ENCODE peak calls at places on chromosomes 16 and 17, in four cellular contexts. I is fibroblast of lung, Z is neural crest cell, P is choroid plexus epithelial cell. M is an unnamed sample.

GRCh38 chr16:23432176-23433128 is 20.5 kb downstream of the COG7 start:
- DNase-seq in I (peak; percentile 64), Z (no peak), P (peak; percentile 15), M (peak; percentile 22)

GRCh38 chr16:47320546-47321315 is 140.1 kb downstream of the ITFG1 start:
- DNase-seq in I (peak; percentile 45), Z (no peak), P (no peak), M (no peak)

GRCh38 chr17:31413081-31413799 is 21.8 kb downstream of the RAB11FIP4 start:
- DNase-seq in I (no peak), Z (no peak), P (no peak), M (no peak)

GRCh38 chr17:27562777-27563455 is 68.1 kb upstream of the LGALS9 start:
- DNase-seq in I (peak; percentile 44), Z (no peak), P (no peak), M (no peak)

GRCh38 chr16:8866118-8866883 is 2.5 kb downstream of the CARHSP1 start:
- DNase-seq in I (peak; percentile 31), Z (peak; percentile 57), P (peak; percentile 37), M (peak; percentile 38)

GRCh38 chr17:29115906-29116651 is 64.1 kb downstream of the MYO18A start:
- DNase-seq in I (peak; percentile 55), Z (peak; percentile 29), P (peak; percentile 63), M (peak; percentile 47)

GRCh38 chr16:67805718-67806427 is 487 bp downstream of the RANBP10 start:
- DNase-seq in I (no peak), Z (no peak), P (no peak), M (peak; percentile 13)

GRCh38 chr17:71922439-71922838 is 198.4 kb upstream of the SOX9 start:
- DNase-seq in I (peak; percentile 91), Z (no peak), P (peak; percentile 93), M (no peak)

GRCh38 chr16:61921373-61921772 is 114.9 kb downstream of the CDH8 start:
- DNase-seq in I (no peak), Z (no peak), P (no peak), M (no peak)

GRCh38 chr16:369275-369865 is 968 bp downstream of the MRPL28 start:
- DNase-seq in I (no peak), Z (no peak), P (no peak), M (no peak)

GRCh38 chr17:78376161-78376560 is 2.3 kb upstream of the PGS1 start:
- DNase-seq in I (peak; percentile 79), Z (no peak), P (no peak), M (no peak)

GRCh38 chr17:61519139-61519538 is 66.9 kb downstream of the TBX4 start:
- DNase-seq in I (no peak), Z (no peak), P (no peak), M (no peak)

GRCh38 chr17:79742951-79743476 is 12.3 kb downstream of the ENPP7 start:
- DNase-seq in I (no peak), Z (no peak), P (no peak), M (peak; percentile 21)

GRCh38 chr16:66740533-66740932 is 10.9 kb downstream of the DYNC1LI2 start:
- DNase-seq in I (peak; percentile 34), Z (no peak), P (peak; percentile 52), M (peak; percentile 29)

GRCh38 chr17:82802141-82802540 is 37.7 kb downstream of the ZNF750 start:
- DNase-seq in I (peak; percentile 68), Z (no peak), P (no peak), M (no peak)

GRCh38 chr17:82801377-82801970 is 38.3 kb downstream of the ZNF750 start:
- DNase-seq in I (no peak), Z (no peak), P (no peak), M (no peak)

GRCh38 chr17:82804442-82805191 is 35.2 kb downstream of the ZNF750 start:
- DNase-seq in I (peak; percentile 33), Z (no peak), P (peak; percentile 19), M (no peak)

GRCh38 chr17:82803606-82804005 is 36.2 kb downstream of the ZNF750 start:
- DNase-seq in I (no peak), Z (no peak), P (no peak), M (no peak)

GRCh38 chr17:82803185-82803584 is 36.6 kb downstream of the ZNF750 start:
- DNase-seq in I (no peak), Z (no peak), P (no peak), M (no peak)
- TF ChIP-seq CTCF in I (no peak), Z (no peak), P (no peak), M (no peak)

DNA sequence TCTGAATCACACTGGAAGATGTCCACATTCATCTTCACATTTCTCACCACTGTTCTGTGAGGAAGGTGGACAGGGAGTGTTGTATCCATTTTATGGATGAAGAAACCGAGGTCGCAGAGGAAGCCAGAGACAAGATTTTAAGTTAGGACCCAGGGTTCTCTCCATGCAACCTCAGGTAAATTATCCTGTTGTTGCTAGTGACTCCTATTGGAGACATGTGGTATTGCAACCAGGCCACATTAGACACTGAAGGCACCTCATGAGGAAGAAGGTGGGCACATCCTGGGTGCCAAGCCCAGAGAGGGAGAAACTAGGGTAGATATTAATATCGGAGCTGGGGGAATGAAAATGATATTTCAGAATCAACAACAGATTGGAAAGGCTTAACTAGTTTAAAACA is 8.5 kb upstream of the WNT9B start:
- DNase-seq in I (no peak), Z (no peak), P (no peak), M (no peak)
- TF ChIP-seq CTCF in I (peak; percentile 69), Z (peak; percentile 64), P (peak; percentile 65), M (peak; percentile 88)

GRCh38 chr17:47844230-47844629 is 3.2 kb upstream of the SCRN2 start:
- DNase-seq in I (peak; percentile 63), Z (no peak), P (peak; percentile 91), M (no peak)

GRCh38 chr17:47840742-47841487 is at the start of gene SCRN2:
- DNase-seq in I (peak; percentile 66), Z (peak; percentile 97), P (peak; percentile 75), M (peak; percentile 98)

GRCh38 chr17:47841488-47842308 is 625 bp upstream of the SCRN2 start:
- DNase-seq in I (no peak), Z (no peak), P (no peak), M (no peak)

GRCh38 chr17:47844814-47845453 is 3.9 kb upstream of the SCRN2 start:
- DNase-seq in I (no peak), Z (no peak), P (peak; percentile 65), M (no peak)

DNA sequence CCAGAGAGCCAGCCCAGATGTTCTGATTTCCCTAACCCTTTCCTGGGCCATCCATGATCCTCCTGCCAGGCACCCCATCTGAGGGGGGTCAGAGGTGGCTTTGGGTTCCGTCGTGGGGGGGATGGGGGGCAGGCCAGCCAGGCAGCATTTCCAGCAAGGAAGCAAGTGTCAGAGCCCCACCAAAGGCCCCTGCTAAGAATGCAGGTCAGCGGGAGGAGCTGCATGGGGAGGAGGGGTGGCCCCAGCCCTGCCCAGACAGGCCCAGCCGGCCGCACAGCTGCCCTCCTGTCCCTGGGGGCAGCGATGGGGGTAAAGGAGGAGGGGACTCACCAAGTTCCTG is 2.3 kb upstream of the SCRN2 start:
- DNase-seq in I (no peak), Z (no peak), P (no peak), M (no peak)
- TF ChIP-seq CTCF in I (no peak), Z (no peak), P (no peak), M (no peak)

DNA sequence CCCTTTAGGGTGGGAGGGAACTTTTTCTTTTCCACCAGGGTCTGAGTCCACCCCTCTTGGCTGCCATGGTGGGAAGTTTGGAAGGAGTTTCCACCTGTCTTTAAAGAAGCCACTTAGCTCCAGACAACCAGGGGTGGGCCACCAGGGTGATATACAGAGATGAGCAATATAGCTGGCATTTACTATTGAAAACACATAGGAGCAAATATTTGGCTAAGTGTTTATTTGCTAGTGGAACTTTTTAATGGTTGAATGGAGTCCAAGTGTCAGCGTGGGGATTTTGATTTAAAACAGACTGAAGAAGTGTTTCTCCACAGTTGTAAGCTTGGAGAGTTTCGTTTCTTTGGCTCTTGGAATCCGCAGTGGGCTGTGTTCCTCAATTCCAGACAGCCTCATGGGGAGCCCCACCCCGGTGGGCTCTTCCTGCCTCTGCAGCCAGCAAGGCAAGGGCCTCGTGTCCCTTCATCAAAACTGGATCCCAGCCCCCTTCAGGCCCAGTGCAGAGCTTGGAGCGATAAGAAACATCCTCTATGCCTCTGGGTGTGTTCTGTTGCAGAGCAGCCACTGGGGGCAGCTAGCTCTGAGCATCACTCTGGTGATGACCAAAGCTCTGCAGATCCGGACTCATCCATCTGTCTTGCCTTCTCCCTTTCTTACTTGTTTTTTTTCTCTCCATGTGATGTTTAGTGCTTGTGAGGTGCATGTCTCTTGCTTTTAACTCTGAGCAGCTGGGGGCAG is 36.1 kb downstream of the NOG start:
- DNase-seq in I (peak; percentile 5), Z (peak; percentile 12), P (peak; percentile 44), M (peak; percentile 3)
- TF ChIP-seq CTCF in I (peak; percentile 43), Z (peak; percentile 48), P (peak; percentile 56), M (peak; percentile 13)

DNA sequence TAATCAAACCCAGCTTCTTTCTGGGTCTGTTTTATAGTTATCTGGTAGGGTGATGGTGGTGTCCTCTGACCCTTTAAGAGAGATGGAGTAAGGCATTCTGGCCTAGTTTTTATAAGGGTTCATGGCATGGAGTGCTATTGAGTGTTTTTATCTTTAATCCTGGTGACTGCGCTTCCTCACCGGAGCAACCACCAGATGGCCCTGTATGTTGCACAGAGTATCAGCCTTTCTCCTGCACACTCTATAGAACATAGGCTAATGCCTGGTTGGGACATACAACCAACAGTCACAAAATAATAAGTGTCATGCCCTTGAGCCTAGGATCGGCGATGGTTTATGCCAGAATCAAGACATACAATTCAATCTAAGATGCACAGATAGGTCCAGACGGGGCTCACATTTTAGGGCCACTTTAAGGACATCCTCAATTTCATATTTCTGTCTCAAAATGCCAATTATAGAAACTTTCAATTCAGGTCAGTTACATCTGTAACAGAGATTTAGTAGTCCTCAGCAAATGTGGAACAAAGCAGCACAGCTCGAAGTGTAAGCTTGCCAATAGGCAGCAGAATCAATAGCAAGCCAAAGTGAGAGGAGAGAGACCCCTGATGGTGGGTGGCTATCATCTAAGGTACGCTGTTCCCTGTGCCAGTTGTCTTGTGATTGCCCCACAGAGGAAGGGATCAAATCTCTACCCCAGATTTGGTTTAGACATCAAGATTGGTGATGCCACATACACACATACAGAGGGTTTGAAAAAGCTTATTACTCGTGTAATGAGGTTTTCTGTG is 37.2 kb upstream of the HOXB9 start:
- DNase-seq in I (no peak), Z (no peak), P (no peak), M (no peak)
- TF ChIP-seq CTCF in I (no peak), Z (no peak), P (peak; percentile 4), M (no peak)

DNA sequence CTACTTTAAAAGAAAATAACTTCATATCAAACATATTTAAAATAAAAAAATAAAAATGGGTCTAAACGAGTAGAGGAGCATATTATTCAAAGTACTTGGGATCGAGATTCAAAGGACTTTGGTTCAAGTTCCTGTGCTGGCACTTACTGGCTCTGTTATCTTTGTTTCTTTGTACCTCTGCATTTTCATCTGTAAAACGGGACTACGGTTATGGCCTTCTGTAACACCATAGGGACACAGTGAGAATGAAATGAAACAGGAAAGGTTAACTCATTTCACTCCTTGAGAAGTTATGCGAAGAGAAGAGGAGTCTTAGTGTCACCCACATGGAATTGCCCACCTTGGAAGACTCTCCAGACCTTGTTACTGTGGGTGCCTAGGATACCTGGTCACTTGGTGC is 379.1 kb upstream of the CCL2 start:
- DNase-seq in I (no peak), Z (no peak), P (no peak), M (no peak)
- TF ChIP-seq CTCF in I (no peak), Z (no peak), P (no peak), M (no peak)

DNA sequence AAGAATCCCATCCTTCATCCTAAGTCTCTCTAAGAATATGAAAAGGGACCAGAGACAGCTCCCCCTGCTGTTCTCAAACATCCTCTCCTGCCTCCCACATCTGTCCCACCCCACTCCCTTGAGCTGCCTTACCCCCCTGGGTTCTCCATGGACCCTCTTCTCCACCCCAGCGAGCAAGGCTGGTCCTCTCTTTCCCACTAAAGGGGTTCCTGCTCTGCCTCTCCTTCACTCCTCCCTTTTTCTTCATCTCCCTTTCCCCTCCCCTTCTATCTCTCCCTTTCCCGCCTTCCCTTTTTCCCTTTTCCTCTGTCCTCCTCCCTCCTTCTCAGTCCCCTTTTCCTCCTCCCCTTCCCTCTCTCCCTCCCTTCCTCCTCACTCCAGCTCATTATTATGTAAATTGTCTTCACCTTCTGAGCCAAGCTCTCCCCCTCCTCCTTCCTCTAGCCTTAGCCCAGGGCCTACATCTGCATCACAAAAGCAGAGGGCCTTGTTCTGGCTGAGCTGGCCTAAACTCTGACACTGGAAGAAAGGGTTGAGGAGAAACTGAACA is 90.0 kb downstream of the GNAO1 start:
- DNase-seq in I (no peak), Z (peak; percentile 41), P (peak; percentile 26), M (no peak)
- TF ChIP-seq CTCF in I (peak; percentile 19), Z (peak; percentile 52), P (peak; percentile 60), M (peak; percentile 23)

M was measured in Calu3.